ENCODE peak calls at places on chromosomes 11 and 22, in seven cellular contexts. E, Q, L, I, Y, R and P are unnamed samples. For H3K36me3, the result is how much of the 10 kb centered on the place peaks cover.

GRCh38 chr11:848380-848931 is 5.8 kb downstream of the TSPAN4 start:
- DNase-seq in Y (no peak), E (no peak), L (no peak), I (peak), Q (no peak), R (peak), P (no peak)

GRCh38 chr22:18005201-18005926 is 19.0 kb downstream of the MICAL3 start:
- DNase-seq in R (no peak), Q (no peak), I (no peak), E (no peak), Y (no peak), L (no peak), P (no peak)

GRCh38 chr22:33389927-33390326 is 331.7 kb upstream of the SYN3 start:
- DNase-seq in E (no peak), L (peak), I (no peak), Q (no peak), R (no peak), Y (no peak), P (no peak)

GRCh38 chr22:25100972-25101371 is 98.7 kb upstream of the CRYBB3 start:
- DNase-seq in L (no peak), E (no peak), Y (no peak), I (no peak), Q (no peak), R (no peak), P (no peak)

GRCh38 chr11:441418-442274 is at the start of gene ANO9:
- DNase-seq in Q (no peak), R (peak), I (peak), L (no peak), E (peak), Y (peak), P (peak)

GRCh38 chr22:43498856-43499253 is 87.0 kb downstream of the MPPED1 start:
- DNase-seq in Y (no peak), L (no peak), I (no peak), Q (no peak), R (no peak), E (no peak), P (no peak)

GRCh38 chr22:50544746-50545253 is 899 bp upstream of the KLHDC7B start:
- DNase-seq in L (no peak), I (peak), R (no peak), Q (no peak), E (peak), Y (no peak), P (no peak)

GRCh38 chr11:94107363-94107762 is 21.3 kb upstream of the PANX1 start:
- DNase-seq in Q (no peak), Y (no peak), E (no peak), L (no peak), R (no peak), I (no peak), P (peak)

GRCh38 chr22:39439170-39439569 is 17.6 kb upstream of the MGAT3 start:
- DNase-seq in Q (no peak), R (no peak), E (peak), L (peak), I (no peak), Y (no peak), P (peak)

GRCh38 chr11:118622376-118623290 is 15.2 kb downstream of the PHLDB1 start:
- DNase-seq in E (peak), Q (no peak), R (no peak), Y (no peak), L (peak), I (no peak), P (peak)

GRCh38 chr22:19331474-19331873 is 40.0 kb upstream of the CLTCL1 start:
- DNase-seq in E (no peak), I (no peak), Y (no peak), Q (no peak), R (no peak), L (no peak), P (no peak)

GRCh38 chr22:19341500-19341899 is 50.0 kb upstream of the CLTCL1 start:
- DNase-seq in E (no peak), Y (no peak), R (no peak), Q (no peak), L (no peak), I (no peak), P (no peak)

GRCh38 chr22:19331975-19332374 is 40.5 kb upstream of the CLTCL1 start:
- DNase-seq in Y (no peak), I (no peak), R (no peak), Q (no peak), L (no peak), E (no peak), P (no peak)

GRCh38 chr22:19336133-19337075 is 44.9 kb upstream of the CLTCL1 start:
- DNase-seq in R (no peak), Q (no peak), E (no peak), L (no peak), Y (no peak), I (no peak), P (no peak)

DNA sequence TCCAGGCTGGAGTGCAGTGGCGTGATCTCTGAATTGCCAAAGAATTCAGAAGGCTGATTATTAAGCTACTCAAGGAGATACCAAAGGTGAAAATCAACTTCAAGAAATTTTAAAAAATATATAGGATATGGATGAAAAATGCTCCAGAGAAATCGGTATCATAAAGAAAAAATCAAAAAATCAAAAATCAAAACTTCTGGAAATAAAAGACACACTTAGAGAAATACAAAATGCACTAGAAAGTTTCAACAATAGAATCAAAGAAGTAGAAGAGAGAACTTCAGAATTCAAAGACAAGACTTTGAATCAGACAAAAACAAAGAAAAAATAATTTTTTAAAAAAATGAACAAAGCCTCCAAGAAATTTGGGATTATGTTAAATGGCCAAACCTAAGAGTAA is 45.6 kb upstream of the CLTCL1 start:
- DNase-seq in I (no peak), R (no peak), Q (no peak), Y (no peak), L (no peak), E (no peak), P (no peak)
- H3K36me3 ChIP-seq in I (under half), R (under half), Q (half or more), Y (under half), L (under half), E (under half), P (under half)

DNA sequence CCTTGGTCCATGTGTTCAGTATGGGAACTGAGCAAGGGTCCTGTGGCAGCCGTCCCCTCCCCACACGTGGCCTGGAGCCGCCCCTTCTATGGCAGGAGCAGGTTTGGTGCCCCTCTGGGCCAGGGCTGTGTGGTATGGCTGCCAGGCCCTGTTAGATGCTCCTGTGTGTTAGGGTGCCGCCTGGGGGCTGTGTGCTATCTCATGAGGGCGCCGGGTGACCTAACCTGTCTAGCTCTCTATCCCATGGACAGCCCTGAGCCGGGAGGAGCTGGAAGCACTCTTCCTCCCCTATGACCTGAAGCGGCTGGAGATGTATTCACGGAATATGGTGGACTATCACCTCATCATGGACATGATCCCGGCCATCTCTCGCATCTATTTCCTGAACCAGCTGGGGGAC is 34.7 kb downstream of the NAT10 start:
- DNase-seq in E (no peak), Y (no peak), I (no peak), L (no peak), Q (no peak), R (no peak), P (no peak)
- H3K36me3 ChIP-seq in E (under half), Y (half or more), I (under half), L (under half), Q (half or more), R (under half), P (half or more)

GRCh38 chr11:36569095-36569494 is 1.3 kb downstream of the RAG1 start:
- DNase-seq in Q (no peak), Y (no peak), L (no peak), R (no peak), I (no peak), E (no peak), P (no peak)

GRCh38 chr11:36577859-36578258 is 10.1 kb downstream of the RAG1 start:
- DNase-seq in Y (no peak), I (no peak), R (no peak), E (no peak), Q (no peak), L (no peak), P (peak)

GRCh38 chr11:36578458-36578857 is 10.7 kb downstream of the RAG1 start:
- DNase-seq in Q (no peak), R (no peak), L (no peak), Y (no peak), I (no peak), E (no peak), P (no peak)

GRCh38 chr11:36577373-36577772 is 9.6 kb downstream of the RAG1 start:
- DNase-seq in I (no peak), Y (no peak), Q (no peak), R (no peak), L (no peak), E (no peak), P (no peak)

GRCh38 chr11:36574486-36574885 is 6.7 kb downstream of the RAG1 start:
- DNase-seq in E (no peak), R (no peak), I (no peak), Y (no peak), Q (no peak), L (no peak), P (no peak)
- H3K36me3 ChIP-seq in E (under half), R (under half), I (under half), Y (under half), Q (under half), L (under half), P (under half)

GRCh38 chr11:68763181-68763721 is 11.9 kb upstream of the TESMIN start:
- DNase-seq in Q (peak), E (peak), L (no peak), R (no peak), Y (no peak), I (no peak), P (no peak)
- H3K36me3 ChIP-seq in Q (under half), E (under half), L (under half), R (under half), Y (half or more), I (under half), P (under half)

DNA sequence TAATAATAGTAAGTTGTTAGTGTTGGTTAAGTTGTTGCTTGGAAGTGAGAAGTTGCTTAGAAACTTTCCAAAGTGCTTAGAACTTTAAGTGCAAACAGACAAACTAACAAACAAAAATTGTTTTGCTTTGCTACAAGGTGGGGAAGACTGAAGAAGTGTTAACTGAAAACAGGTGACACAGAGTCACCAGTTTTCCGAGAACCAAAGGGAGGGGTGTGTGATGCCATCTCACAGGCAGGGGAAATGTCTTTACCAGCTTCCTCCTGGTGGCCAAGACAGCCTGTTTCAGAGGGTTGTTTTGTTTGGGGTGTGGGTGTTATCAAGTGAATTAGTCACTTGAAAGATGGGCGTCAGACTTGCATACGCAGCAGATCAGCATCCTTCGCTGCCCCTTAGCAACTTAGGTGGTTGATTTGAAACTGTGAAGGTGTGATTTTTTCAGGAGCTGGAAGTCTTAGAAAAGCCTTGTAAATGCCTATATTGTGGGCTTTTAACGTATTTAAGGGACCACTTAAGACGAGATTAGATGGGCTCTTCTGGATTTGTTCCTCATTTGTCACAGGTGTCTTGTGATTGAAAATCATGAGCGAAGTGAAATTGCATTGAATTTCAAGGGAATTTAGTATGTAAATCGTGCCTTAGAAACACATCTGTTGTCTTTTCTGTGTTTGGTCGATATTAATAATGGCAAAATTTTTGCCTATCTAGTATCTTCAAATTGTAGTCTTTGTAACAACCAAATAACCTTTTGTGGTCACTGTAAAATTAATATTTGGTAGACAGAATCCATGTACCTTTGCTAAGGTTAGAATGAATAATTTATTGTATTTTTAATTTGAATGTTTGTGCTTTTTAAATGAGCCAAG is 2.7 kb downstream of the NEAT1 start:
- DNase-seq in Q (no peak), Y (peak), I (peak), L (peak), R (no peak), E (peak), P (peak)
- H3K36me3 ChIP-seq in Q (under half), Y (under half), I (under half), L (under half), R (under half), E (half or more), P (under half)

DNA sequence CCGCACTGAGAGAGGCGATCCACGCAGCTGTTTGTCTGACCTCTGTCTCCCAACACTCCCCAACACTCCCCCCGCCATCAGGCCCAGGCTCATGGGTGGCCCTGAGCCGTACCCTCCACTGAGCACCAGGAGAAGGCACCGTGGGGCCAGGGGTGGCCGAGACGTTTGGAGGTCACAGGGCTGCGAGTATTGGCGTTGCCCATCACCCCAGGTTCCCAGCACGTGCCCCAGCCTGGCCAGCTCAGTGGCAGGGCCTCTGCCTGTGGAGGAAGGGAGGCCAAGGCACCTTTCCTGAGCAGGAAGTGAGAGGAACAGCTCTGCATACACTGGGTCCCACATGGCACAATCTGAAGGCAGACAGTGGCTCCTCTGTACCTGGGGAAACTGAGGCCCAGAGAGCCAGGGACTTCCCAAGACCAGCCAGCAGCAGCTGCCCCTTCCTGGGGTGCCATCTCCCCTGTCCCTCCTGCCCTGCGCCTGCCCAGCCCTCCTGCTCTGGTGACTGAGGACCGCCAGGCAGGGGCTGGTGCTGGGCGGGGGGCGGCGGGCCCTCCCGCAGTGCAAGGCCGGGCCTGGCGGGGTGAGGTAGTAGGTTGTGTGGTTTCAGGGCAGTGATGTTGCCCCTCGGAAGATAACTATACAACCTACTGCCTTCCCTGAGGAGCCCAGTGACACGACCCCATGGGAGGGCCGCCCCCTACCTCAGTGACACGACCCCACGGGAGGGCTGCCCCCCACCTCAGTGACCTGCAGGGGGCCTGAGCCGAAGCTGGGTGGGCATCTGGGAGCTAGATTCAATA is 37.0 kb upstream of the PPARA start:
- DNase-seq in Y (no peak), R (no peak), Q (no peak), E (no peak), L (no peak), I (no peak), P (no peak)
- H3K36me3 ChIP-seq in Y (under half), R (under half), Q (under half), E (under half), L (half or more), I (under half), P (under half)

GRCh38 chr11:47285969-47286770 is 16.2 kb downstream of the MADD start:
- DNase-seq in Y (no peak), L (no peak), I (no peak), E (no peak), R (no peak), Q (no peak), P (no peak)
- H3K36me3 ChIP-seq in Y (half or more), L (under half), I (half or more), E (under half), R (half or more), Q (half or more), P (half or more)

GRCh38 chr22:31839986-31840385 is 86.2 kb downstream of the DEPDC5 start:
- DNase-seq in I (no peak), L (no peak), Q (no peak), Y (no peak), R (no peak), E (no peak), P (no peak)

GRCh38 chr22:31838917-31839316 is 85.1 kb downstream of the DEPDC5 start:
- DNase-seq in E (peak), I (no peak), R (no peak), Q (no peak), L (no peak), Y (no peak), P (no peak)

GRCh38 chr22:31843526-31843925 is 89.7 kb downstream of the DEPDC5 start:
- DNase-seq in E (no peak), Q (no peak), Y (no peak), R (no peak), L (no peak), I (no peak), P (no peak)

GRCh38 chr22:31840581-31840980 is 86.8 kb downstream of the DEPDC5 start:
- DNase-seq in E (no peak), L (no peak), Y (no peak), I (no peak), Q (no peak), R (no peak), P (no peak)

GRCh38 chr22:31841029-31841827 is 87.4 kb downstream of the DEPDC5 start:
- DNase-seq in L (no peak), Y (no peak), R (no peak), Q (no peak), E (no peak), I (no peak), P (no peak)
- H3K36me3 ChIP-seq in L (under half), Y (under half), R (under half), Q (under half), E (under half), I (under half), P (under half)